ENCODE peak calls at places on chromosomes 16 and 17, in nine cellular contexts. Q is cardiac fibroblast, Y is bronchial epithelial cell, L is left ventricle myocardium inferior, Z is prostate gland, K is heart right ventricle, W is thoracic aorta, V is OCI-LY7, M is GM06990. O is an unnamed sample.

GRCh38 chr17:18919963-18920362 is 32.0 kb upstream of the SLC5A10 start:
- DNase-seq in Q (no peak), Y (no peak), L (no peak), Z (no peak), K (no peak), W (no peak), V (no peak), M (peak), O (no peak)

GRCh38 chr16:10949424-10949970 is 5.1 kb downstream of the CLEC16A start:
- DNase-seq in Q (peak), Y (no peak), L (no peak), Z (no peak), K (no peak), W (no peak), V (peak), M (peak), O (no peak)

GRCh38 chr17:1873418-1873817 is 43.6 kb downstream of the RPA1 start:
- DNase-seq in Q (no peak), Y (no peak), L (no peak), Z (no peak), K (no peak), W (no peak), V (no peak), M (no peak), O (no peak)

GRCh38 chr16:83967838-83968482 is at the start of gene NECAB2:
- DNase-seq in Q (peak), Y (no peak), L (peak), Z (no peak), K (peak), W (no peak), V (peak), M (peak), O (no peak)

GRCh38 chr17:20987511-20987910 is 55.3 kb downstream of the USP22 start:
- DNase-seq in Q (no peak), Y (no peak), L (no peak), Z (no peak), K (no peak), W (no peak), V (no peak), M (no peak), O (no peak)

GRCh38 chr17:4675791-4676190 is 28.1 kb downstream of the PELP1 start:
- DNase-seq in Q (no peak), Y (no peak), L (no peak), Z (no peak), K (no peak), W (no peak), V (no peak), M (no peak), O (no peak)

GRCh38 chr17:51250314-51250840 is 9.5 kb downstream of the MBTD1 start:
- DNase-seq in Q (no peak), Y (no peak), L (no peak), Z (no peak), K (no peak), W (no peak), V (no peak), M (no peak), O (no peak)

GRCh38 chr17:48871551-48872351 is 20.8 kb upstream of the ATP5MC1 start:
- DNase-seq in Q (peak), Y (no peak), L (peak), Z (no peak), K (peak), W (no peak), V (no peak), M (no peak), O (no peak)

GRCh38 chr17:49834118-49834743 is 13.6 kb downstream of the TAC4 start:
- DNase-seq in Q (no peak), Y (peak), L (no peak), Z (no peak), K (no peak), W (no peak), V (no peak), M (no peak), O (no peak)

GRCh38 chr16:30051518-30051917 is 14.0 kb upstream of the ALDOA start:
- DNase-seq in Q (peak), Y (peak), L (no peak), Z (no peak), K (no peak), W (no peak), V (no peak), M (no peak), O (peak)

GRCh38 chr16:57809843-57810196 is 7.5 kb upstream of the KIFC3 start:
- DNase-seq in Q (no peak), Y (peak), L (no peak), Z (no peak), K (no peak), W (no peak), V (no peak), M (no peak), O (no peak)

GRCh38 chr16:86618431-86619262 is 40.3 kb downstream of the FOXL1 start:
- DNase-seq in Q (peak), Y (no peak), L (no peak), Z (no peak), K (no peak), W (no peak), V (no peak), M (no peak), O (peak)

GRCh38 chr16:87789437-87790277 is 23.9 kb upstream of the KLHDC4 start:
- DNase-seq in Q (peak), Y (peak), L (no peak), Z (no peak), K (no peak), W (no peak), V (no peak), M (no peak), O (peak)

GRCh38 chr17:50561796-50562195 is 1.3 kb downstream of the CACNA1G start:
- DNase-seq in Q (no peak), Y (no peak), L (no peak), Z (no peak), K (no peak), W (no peak), V (no peak), M (no peak), O (no peak)

GRCh38 chr16:30934827-30935557 is 11.6 kb downstream of the FBXL19 start:
- DNase-seq in Q (peak), Y (peak), L (no peak), Z (no peak), K (no peak), W (no peak), V (peak), M (no peak), O (peak)

GRCh38 chr16:84058664-84059063 is 16.1 kb upstream of the SLC38A8 start:
- DNase-seq in Q (peak), Y (no peak), L (peak), Z (no peak), K (no peak), W (no peak), V (no peak), M (no peak), O (no peak)

GRCh38 chr17:39782481-39782880 is 44.7 kb downstream of the GRB7 start:
- DNase-seq in Q (peak), Y (peak), L (no peak), Z (no peak), K (no peak), W (no peak), V (no peak), M (no peak), O (peak)

GRCh38 chr17:4110152-4110551 is 32.7 kb downstream of the ZZEF1 start:
- DNase-seq in Q (peak), Y (peak), L (no peak), Z (no peak), K (no peak), W (no peak), V (no peak), M (no peak), O (peak)

GRCh38 chr16:11583889-11584565 is 2.7 kb downstream of the LITAF start:
- DNase-seq in Q (no peak), Y (no peak), L (peak), Z (peak), K (no peak), W (no peak), V (no peak), M (no peak), O (no peak)

GRCh38 chr17:67582632-67583230 is 135.0 kb upstream of the NOL11 start:
- DNase-seq in Q (no peak), Y (no peak), L (no peak), Z (peak), K (no peak), W (no peak), V (no peak), M (no peak), O (peak)

GRCh38 chr17:75271233-75271954 is 363 bp upstream of the MIF4GD start:
- DNase-seq in Q (peak), Y (peak), L (peak), Z (peak), K (peak), W (no peak), V (peak), M (peak), O (peak)

GRCh38 chr16:5928476-5929055 is 831.0 kb upstream of the EEF2KMT start:
- DNase-seq in Q (no peak), Y (no peak), L (no peak), Z (no peak), K (no peak), W (no peak), V (no peak), M (no peak), O (no peak)

GRCh38 chr16:81179219-81179618 is 59.3 kb upstream of the BCO1 start:
- DNase-seq in Q (no peak), Y (no peak), L (no peak), Z (no peak), K (no peak), W (no peak), V (no peak), M (no peak), O (no peak)

GRCh38 chr17:54972406-54973138 is 4.0 kb downstream of the STXBP4 start:
- DNase-seq in Q (peak), Y (no peak), L (no peak), Z (no peak), K (no peak), W (no peak), V (no peak), M (no peak), O (no peak)

GRCh38 chr17:54976316-54976715 is 7.8 kb downstream of the STXBP4 start:
- DNase-seq in Q (no peak), Y (no peak), L (no peak), Z (no peak), K (no peak), W (no peak), V (no peak), M (peak), O (no peak)

GRCh38 chr17:54971147-54971546 is 2.6 kb downstream of the STXBP4 start:
- DNase-seq in Q (no peak), Y (no peak), L (no peak), Z (no peak), K (no peak), W (no peak), V (no peak), M (no peak), O (no peak)

GRCh38 chr17:54977744-54978143 is 9.2 kb downstream of the STXBP4 start:
- DNase-seq in Q (no peak), Y (no peak), L (no peak), Z (no peak), K (no peak), W (no peak), V (no peak), M (no peak), O (no peak)

GRCh38 chr17:54974758-54975157 is 6.2 kb downstream of the STXBP4 start:
- DNase-seq in Q (no peak), Y (no peak), L (no peak), Z (no peak), K (no peak), W (no peak), V (no peak), M (no peak), O (no peak)
- H3K4me3 ChIP-seq in Q (no peak), Y (no peak), L (no peak), Z (no peak), K (no peak), W (no peak), V (no peak), M (no peak), O (no peak)

GRCh38 chr17:76493505-76494167 is 7.6 kb downstream of the RHBDF2 start:
- DNase-seq in Q (no peak), Y (no peak), L (no peak), Z (no peak), K (no peak), W (no peak), V (peak), M (peak), O (no peak)
- H3K4me3 ChIP-seq in Q (no peak), Y (no peak), L (peak), Z (no peak), K (peak), W (peak), V (peak), M (peak), O (no peak)

GRCh38 chr17:72175787-72176515 is 55.1 kb downstream of the SOX9 start:
- DNase-seq in Q (peak), Y (peak), L (peak), Z (no peak), K (no peak), W (no peak), V (no peak), M (no peak), O (no peak)

GRCh38 chr17:72176902-72177660 is 56.3 kb downstream of the SOX9 start:
- DNase-seq in Q (no peak), Y (no peak), L (no peak), Z (no peak), K (no peak), W (no peak), V (no peak), M (no peak), O (no peak)

GRCh38 chr17:72176516-72176851 is 55.7 kb downstream of the SOX9 start:
- DNase-seq in Q (no peak), Y (no peak), L (no peak), Z (no peak), K (no peak), W (no peak), V (no peak), M (no peak), O (no peak)

GRCh38 chr17:72175263-72175662 is 54.4 kb downstream of the SOX9 start:
- DNase-seq in Q (no peak), Y (no peak), L (no peak), Z (peak), K (no peak), W (no peak), V (no peak), M (no peak), O (no peak)

GRCh38 chr17:72177738-72178137 is 56.9 kb downstream of the SOX9 start:
- DNase-seq in Q (no peak), Y (no peak), L (no peak), Z (no peak), K (no peak), W (no peak), V (no peak), M (no peak), O (no peak)
- H3K4me3 ChIP-seq in Q (no peak), Y (no peak), L (no peak), Z (no peak), K (no peak), W (no peak), V (no peak), M (no peak), O (no peak)

GRCh38 chr16:89100601-89101302 is 7.1 kb downstream of the ACSF3 start:
- DNase-seq in Q (no peak), Y (no peak), L (no peak), Z (no peak), K (no peak), W (no peak), V (no peak), M (no peak), O (no peak)
- H3K4me3 ChIP-seq in Q (no peak), Y (no peak), L (no peak), Z (no peak), K (no peak), W (no peak), V (no peak), M (no peak), O (no peak)

GRCh38 chr17:65057520-65058075 is 1.1 kb upstream of the GNA13 start:
- DNase-seq in Q (no peak), Y (peak), L (peak), Z (no peak), K (peak), W (no peak), V (no peak), M (no peak), O (no peak)
- H3K4me3 ChIP-seq in Q (no peak), Y (no peak), L (peak), Z (peak), K (peak), W (peak), V (peak), M (peak), O (no peak)

DNA sequence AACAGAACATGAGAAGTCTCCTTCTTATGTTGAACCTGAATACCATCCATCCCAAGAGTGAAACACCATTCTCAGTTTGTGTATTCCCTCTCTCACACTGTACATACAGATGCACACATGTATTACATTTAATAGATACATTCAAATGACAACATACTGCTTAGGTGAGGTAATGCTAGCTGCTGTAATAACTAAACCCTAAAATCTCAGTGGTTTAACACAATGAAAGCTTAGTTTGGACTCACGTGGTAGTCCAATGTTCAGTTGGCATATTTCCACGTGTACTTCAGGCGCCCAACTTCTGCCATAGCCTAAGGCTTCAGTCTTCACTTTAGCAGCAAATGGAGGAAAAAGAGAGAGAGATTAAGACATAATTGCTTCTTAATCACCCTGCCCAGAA is 351.1 kb upstream of the PMFBP1 start:
- DNase-seq in Q (no peak), Y (no peak), L (no peak), Z (no peak), K (no peak), W (no peak), V (no peak), M (no peak), O (no peak)
- H3K4me3 ChIP-seq in Q (no peak), Y (no peak), L (no peak), Z (no peak), K (no peak), W (no peak), V (no peak), M (no peak), O (no peak)

GRCh38 chr17:8964801-8965393 is 610 bp downstream of the PIK3R5 start:
- DNase-seq in Q (no peak), Y (no peak), L (no peak), Z (no peak), K (no peak), W (no peak), V (no peak), M (peak), O (no peak)
- H3K4me3 ChIP-seq in Q (no peak), Y (no peak), L (peak), Z (peak), K (peak), W (peak), V (peak), M (peak), O (no peak)

O was measured in fibroblast of lung.